ENCODE peak calls at places on chromosomes 11 and 22, in five cellular contexts. W is NT2/D1, R is H1, V is HepG2, L is GM12878. D is an unnamed sample.

GRCh38 chr11:119157088-119157487 is 8.2 kb downstream of the ABCG4 start:
- DNase-seq in W (no peak), R (no peak), V (peak), L (no peak), D (no peak)

GRCh38 chr11:123696183-123696582 is 41.8 kb upstream of the SCN3B start:
- DNase-seq in W (no peak), R (no peak), V (no peak), L (no peak), D (no peak)

GRCh38 chr11:122242731-122243130 is 126.7 kb upstream of the BLID start:
- DNase-seq in W (no peak), R (no peak), V (no peak), L (no peak), D (no peak)

GRCh38 chr11:70140859-70141489 is 62.1 kb upstream of the FADD start:
- DNase-seq in W (no peak), R (no peak), V (no peak), L (no peak), D (no peak)

GRCh38 chr22:22856364-22856763 is 31.3 kb upstream of the IGLL5 start:
- DNase-seq in W (no peak), R (no peak), V (no peak), L (no peak), D (no peak)

GRCh38 chr11:127105578-127105977 is 105.0 kb upstream of the KIRREL3 start:
- DNase-seq in W (no peak), R (no peak), V (no peak), L (no peak), D (no peak)

GRCh38 chr11:326842-327580 is 6.4 kb upstream of the IFITM3 start:
- DNase-seq in W (no peak), R (no peak), V (peak), L (peak), D (no peak)

GRCh38 chr22:37465721-37466120 is 20.5 kb downstream of the MFNG start:
- DNase-seq in W (no peak), R (no peak), V (no peak), L (no peak), D (no peak)

GRCh38 chr22:23114721-23115020 is 27.1 kb downstream of the RSPH14 start:
- DNase-seq in W (no peak), R (no peak), V (no peak), L (no peak), D (no peak)

GRCh38 chr11:67615455-67616430 is 9.0 kb downstream of the NDUFV1 start:
- DNase-seq in W (no peak), R (peak), V (peak), L (no peak), D (peak)

GRCh38 chr11:32090774-32091370 is at the start of gene RCN1:
- DNase-seq in W (peak), R (peak), V (peak), L (no peak), D (peak)

GRCh38 chr11:44497995-44498394 is 67.5 kb upstream of the CD82 start:
- DNase-seq in W (no peak), R (no peak), V (no peak), L (no peak), D (no peak)

GRCh38 chr11:128938156-128938885 is 4.3 kb downstream of the TP53AIP1 start:
- DNase-seq in W (no peak), R (no peak), V (no peak), L (no peak), D (no peak)

GRCh38 chr11:106309070-106309684 is 231.7 kb downstream of the AASDHPPT start:
- DNase-seq in W (no peak), R (no peak), V (no peak), L (no peak), D (no peak)

GRCh38 chr11:129321076-129321475 is 54.6 kb upstream of the BARX2 start:
- DNase-seq in W (no peak), R (peak), V (peak), L (no peak), D (no peak)

GRCh38 chr11:3833461-3833860 is 7.3 kb downstream of the RHOG start:
- DNase-seq in W (no peak), R (no peak), V (no peak), L (no peak), D (no peak)

GRCh38 chr22:30314918-30315317 is 11.8 kb downstream of the TBC1D10A start:
- DNase-seq in W (no peak), R (no peak), V (no peak), L (peak), D (no peak)

GRCh38 chr22:44545773-44546172 is 47.7 kb upstream of the RTL6 start:
- DNase-seq in W (no peak), R (no peak), V (no peak), L (no peak), D (no peak)

DNA sequence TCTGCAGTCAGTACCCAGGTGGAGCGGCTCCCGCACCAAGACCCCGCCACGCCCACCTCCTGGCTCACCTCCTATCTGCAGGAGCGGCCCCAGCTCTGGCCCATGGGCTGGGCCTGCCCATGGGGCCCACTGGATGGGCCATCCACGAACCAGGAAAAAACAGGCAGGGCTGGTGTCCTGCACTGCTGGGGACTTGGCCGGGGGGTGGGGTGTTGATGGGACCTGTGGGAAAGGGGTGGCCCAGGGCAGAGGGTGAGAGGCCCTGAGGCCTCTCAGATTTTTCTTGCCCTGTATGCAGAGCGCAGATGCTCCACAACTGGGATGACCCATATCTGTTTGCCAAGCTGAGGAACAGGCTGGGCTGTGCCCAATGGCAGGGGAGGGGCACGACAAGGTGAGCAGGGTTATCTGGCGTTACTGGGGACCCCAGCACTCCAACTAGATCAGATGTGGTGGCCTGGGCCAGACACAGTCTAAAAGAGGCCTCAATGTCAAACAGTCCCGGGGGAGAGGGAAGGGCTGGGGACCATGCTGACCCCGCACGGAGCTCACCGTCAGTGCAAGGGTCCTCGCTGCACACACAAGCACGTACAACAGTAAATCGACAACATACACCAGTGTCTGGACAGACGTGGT is 2.6 kb upstream of the PIM3 start:
- DNase-seq in W (no peak), R (no peak), V (no peak), L (no peak), D (no peak)
- TF ChIP-seq SUZ12 in W (no peak), R (no peak), V (no peak), L (no peak), D (no peak)

GRCh38 chr11:95155385-95155784 is 65.7 kb downstream of the ENDOD1 start:
- DNase-seq in W (no peak), R (no peak), V (no peak), L (no peak), D (no peak)
- TF ChIP-seq SUZ12 in W (no peak), R (no peak), V (no peak), L (no peak), D (no peak)

DNA sequence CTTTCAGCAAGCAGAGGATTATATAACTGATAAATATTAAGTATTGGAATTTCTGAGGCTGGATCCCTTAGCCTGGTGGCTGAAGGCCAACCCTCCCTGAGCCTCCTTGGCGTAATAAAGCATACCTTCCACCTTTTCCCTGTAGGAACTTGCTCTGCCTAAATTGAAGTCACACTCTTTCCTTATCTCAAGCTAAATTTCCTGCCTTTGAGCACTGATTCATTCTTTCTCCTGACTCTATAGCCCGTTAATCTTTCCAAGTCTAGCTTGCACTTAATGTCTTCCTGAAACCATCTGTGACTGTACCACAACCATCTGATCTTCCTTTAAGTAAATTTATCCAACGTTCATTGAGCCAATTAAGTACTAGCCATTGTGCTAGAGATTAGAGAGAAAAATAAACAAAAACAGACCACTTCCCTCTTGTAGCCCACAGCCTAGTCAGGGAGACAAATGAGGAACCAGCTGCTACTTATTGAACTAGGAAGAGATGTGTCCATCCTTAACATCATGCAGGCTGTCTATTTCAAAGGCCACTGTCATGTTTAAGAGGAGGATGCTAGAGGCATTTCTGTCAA is 62.9 kb downstream of the GRK3 start:
- DNase-seq in W (no peak), R (no peak), V (no peak), L (no peak), D (no peak)
- TF ChIP-seq SUZ12 in W (no peak), R (no peak), V (no peak), L (no peak), D (no peak)

DNA sequence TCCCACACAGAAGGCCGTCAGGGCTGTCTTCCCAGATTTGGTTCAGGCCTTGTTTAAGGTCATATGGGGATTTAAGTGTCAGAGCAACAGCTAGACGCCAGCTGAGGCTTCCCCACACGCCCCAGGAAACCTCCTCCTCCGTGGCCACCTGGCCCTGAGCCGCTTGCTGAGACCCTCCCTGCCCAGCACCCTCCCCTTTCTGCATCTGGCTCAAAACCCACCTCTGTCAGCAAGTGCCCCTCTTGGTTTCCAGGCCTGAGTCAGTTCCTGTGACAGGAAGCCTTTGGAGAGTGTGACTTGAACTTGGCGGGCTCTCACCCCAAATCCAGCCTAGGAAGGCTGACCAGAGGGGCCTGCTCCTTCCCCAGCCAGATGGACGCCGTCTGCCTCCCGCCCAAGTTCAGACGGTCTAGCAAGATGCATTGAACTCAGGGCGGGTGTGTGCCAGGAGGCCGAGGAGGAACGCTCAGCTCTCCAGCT is 563 bp downstream of the FXYD2 start:
- DNase-seq in W (no peak), R (no peak), V (no peak), L (no peak), D (no peak)
- TF ChIP-seq SUZ12 in W (no peak), R (no peak), V (no peak), L (no peak), D (no peak)

DNA sequence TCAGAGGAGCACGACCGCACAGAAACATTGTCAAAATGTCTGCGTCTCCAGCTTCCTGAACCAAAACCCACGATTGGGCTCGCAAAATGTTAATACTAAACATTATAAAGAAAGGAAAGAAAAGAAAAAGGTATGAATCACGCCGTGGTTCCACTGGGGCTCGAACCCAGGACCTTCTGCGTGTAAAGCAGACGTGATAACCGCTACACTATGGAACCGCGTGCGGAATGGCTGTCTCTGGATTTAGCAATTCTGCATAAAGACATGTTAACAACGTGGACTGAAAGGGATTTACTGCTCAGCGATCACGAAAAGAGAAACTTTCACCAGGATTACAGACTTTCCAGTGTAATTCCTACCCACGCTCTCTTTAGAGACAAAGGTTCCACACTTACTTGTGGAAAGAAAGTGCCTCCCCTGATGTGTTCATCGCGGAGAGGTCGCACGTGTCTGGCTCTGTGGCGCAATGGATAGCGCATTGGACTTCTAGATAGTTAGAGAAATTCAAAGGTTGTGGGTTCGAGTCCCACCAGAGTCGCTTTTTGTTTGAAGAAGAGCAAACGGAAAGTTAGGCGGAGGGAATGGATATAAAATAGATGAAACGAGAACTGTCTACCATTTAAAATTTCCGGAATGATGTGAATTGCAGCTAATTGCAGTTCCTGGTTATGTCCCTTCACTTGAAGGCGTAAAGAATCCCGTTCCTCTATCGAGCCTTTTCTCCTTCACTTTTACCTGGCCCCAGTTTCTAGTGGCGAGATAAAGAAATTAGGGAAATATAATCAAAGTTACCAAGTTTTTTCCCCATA is 39.7 kb downstream of the OR4D9 start:
- DNase-seq in W (peak), R (peak), V (peak), L (peak), D (no peak)
- TF ChIP-seq SUZ12 in W (no peak), R (no peak), V (no peak), L (no peak), D (no peak)

GRCh38 chr11:47185305-47186075 is 744 bp downstream of the PACSIN3 start:
- DNase-seq in W (no peak), R (peak), V (peak), L (no peak), D (no peak)
- TF ChIP-seq SUZ12 in W (no peak), R (no peak), V (no peak), L (no peak), D (no peak)

DNA sequence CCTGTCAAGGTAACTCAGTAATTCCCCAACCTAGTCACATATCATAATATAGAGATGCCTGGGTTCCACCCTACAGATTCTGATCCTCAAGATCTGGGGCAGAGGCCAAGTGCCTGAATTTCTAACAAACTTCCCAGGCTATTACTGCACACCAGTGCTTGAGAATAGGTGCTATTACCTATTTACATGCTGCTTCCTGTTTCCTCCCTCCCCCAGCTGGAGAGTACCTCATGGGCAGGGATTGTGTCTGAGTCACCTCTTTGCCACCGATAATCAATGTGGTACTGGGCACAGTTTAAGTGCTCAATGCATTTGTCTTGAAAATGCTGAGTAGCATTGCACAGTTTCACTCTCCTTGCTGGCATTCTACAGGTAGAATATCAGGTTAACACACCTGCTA is 582.2 kb upstream of the CADM1 start:
- DNase-seq in W (no peak), R (no peak), V (no peak), L (no peak), D (no peak)
- TF ChIP-seq SUZ12 in W (no peak), R (no peak), V (no peak), L (no peak), D (no peak)

GRCh38 chr22:46008291-46008690 is 31.3 kb upstream of the WNT7B start:
- DNase-seq in W (no peak), R (no peak), V (no peak), L (no peak), D (no peak)
- TF ChIP-seq SUZ12 in W (no peak), R (no peak), V (no peak), L (no peak), D (no peak)